ENCODE peak calls at places on chromosomes 3 and 15, in five cellular contexts. One of them, this sample, is unnamed. For H3K27me3 and H3K9me3, the result is how much of the 10 kb centered on the place peaks cover.

GRCh38 chr3:126322181-126322967 is 34.8 kb downstream of the KLF15 start:
- DNase-seq in aorta: no peak
- DNase-seq in H9: peak
- DNase-seq in SJSA1: no peak
- DNase-seq in tibial nerve: no peak
- DNase-seq in this sample: no peak

GRCh38 chr3:20111836-20112235 is 71.6 kb downstream of the KAT2B start:
- DNase-seq in aorta: no peak
- DNase-seq in H9: no peak
- DNase-seq in SJSA1: no peak
- DNase-seq in tibial nerve: no peak
- DNase-seq in this sample: no peak

GRCh38 chr15:66993090-66993489 is 72.3 kb upstream of the SMAD3 start:
- DNase-seq in aorta: no peak
- DNase-seq in H9: no peak
- DNase-seq in SJSA1: no peak
- DNase-seq in tibial nerve: no peak
- DNase-seq in this sample: no peak

GRCh38 chr15:38263996-38264395 is 11.4 kb downstream of the SPRED1 start:
- DNase-seq in aorta: no peak
- DNase-seq in H9: no peak
- DNase-seq in SJSA1: no peak
- DNase-seq in tibial nerve: no peak
- DNase-seq in this sample: no peak

GRCh38 chr15:35271371-35272043 is 186.4 kb upstream of the NANOGP8 start:
- DNase-seq in aorta: no peak
- DNase-seq in H9: no peak
- DNase-seq in SJSA1: no peak
- DNase-seq in tibial nerve: no peak
- DNase-seq in this sample: no peak

GRCh38 chr15:64687167-64688085 is 88.0 kb downstream of the RBPMS2 start:
- DNase-seq in aorta: peak
- DNase-seq in H9: peak
- DNase-seq in SJSA1: no peak
- DNase-seq in tibial nerve: no peak
- DNase-seq in this sample: no peak

GRCh38 chr15:78695849-78696248 is 54.8 kb upstream of the CHRNB4 start:
- DNase-seq in aorta: no peak
- DNase-seq in H9: no peak
- DNase-seq in SJSA1: no peak
- DNase-seq in tibial nerve: no peak
- DNase-seq in this sample: no peak

GRCh38 chr3:141625506-141625905 is 112.6 kb upstream of the RNF7 start:
- DNase-seq in aorta: no peak
- DNase-seq in H9: no peak
- DNase-seq in SJSA1: no peak
- DNase-seq in tibial nerve: no peak
- DNase-seq in this sample: no peak

GRCh38 chr15:93089855-93090305 is 869 bp upstream of the RGMA start:
- DNase-seq in aorta: no peak
- DNase-seq in H9: no peak
- DNase-seq in SJSA1: no peak
- DNase-seq in tibial nerve: no peak
- DNase-seq in this sample: no peak

GRCh38 chr3:70108072-70108471 is 108.5 kb downstream of the SAMMSON start:
- DNase-seq in aorta: no peak
- DNase-seq in H9: peak
- DNase-seq in SJSA1: no peak
- DNase-seq in tibial nerve: no peak
- DNase-seq in this sample: no peak

DNA sequence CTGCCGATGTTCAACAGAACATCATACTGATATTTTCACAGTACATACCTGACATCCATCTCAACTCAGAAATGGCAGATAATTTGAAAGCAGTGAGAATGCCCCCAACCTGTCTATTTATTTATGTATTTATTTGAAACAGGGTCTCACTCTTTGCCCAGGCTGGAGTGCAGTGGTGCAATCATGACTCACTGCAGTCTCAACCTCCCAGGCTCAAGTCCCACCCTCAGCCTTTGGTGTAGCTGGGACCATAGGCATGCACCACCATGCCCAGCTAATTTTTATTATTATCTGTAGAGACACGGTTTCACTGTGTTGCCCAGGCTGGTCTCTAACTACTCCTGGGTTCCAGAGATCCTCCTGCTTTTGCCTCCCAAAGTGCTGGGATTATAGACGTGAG is 107.7 kb upstream of the SLC2A2 start:
- DNase-seq in aorta: no peak
- DNase-seq in H9: no peak
- DNase-seq in SJSA1: no peak
- DNase-seq in tibial nerve: no peak
- DNase-seq in this sample: no peak
- H3K27ac ChIP-seq in aorta: no peak
- H3K27ac ChIP-seq in H9: no peak
- H3K27ac ChIP-seq in SJSA1: no peak
- H3K27ac ChIP-seq in tibial nerve: no peak
- H3K27ac ChIP-seq in this sample: no peak

DNA sequence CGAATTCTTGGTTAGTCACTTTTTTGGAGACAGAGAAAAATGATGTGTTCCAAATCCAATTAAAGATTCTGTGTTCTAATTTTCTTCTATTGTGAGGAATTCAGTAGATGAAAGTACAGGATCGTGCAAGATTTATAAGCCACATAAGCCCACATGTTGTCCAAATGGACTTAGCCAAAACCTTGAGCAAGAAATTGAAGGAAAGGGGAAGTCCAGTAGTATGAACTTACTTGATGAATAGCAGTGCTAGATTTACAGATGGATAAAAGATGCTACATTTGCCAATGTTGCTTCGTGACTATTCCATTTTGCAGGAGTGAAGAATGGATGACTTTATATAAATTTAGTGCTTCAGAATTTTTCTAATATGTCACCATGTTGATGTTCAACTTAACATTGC is 120.0 kb upstream of the ATP11B start:
- DNase-seq in aorta: no peak
- DNase-seq in H9: no peak
- DNase-seq in SJSA1: no peak
- DNase-seq in tibial nerve: no peak
- DNase-seq in this sample: no peak
- H3K27me3 ChIP-seq in aorta: under half
- H3K27me3 ChIP-seq in H9: under half
- H3K27me3 ChIP-seq in SJSA1: under half
- H3K27me3 ChIP-seq in tibial nerve: under half
- H3K27me3 ChIP-seq in this sample: under half

GRCh38 chr15:87365221-87365620 is 891.3 kb downstream of the NTRK3 start:
- DNase-seq in aorta: no peak
- DNase-seq in H9: no peak
- DNase-seq in SJSA1: peak
- DNase-seq in tibial nerve: no peak
- DNase-seq in this sample: peak
- H3K9me3 ChIP-seq in aorta: under half
- H3K9me3 ChIP-seq in H9: under half
- H3K9me3 ChIP-seq in SJSA1: under half
- H3K9me3 ChIP-seq in tibial nerve: under half
- H3K9me3 ChIP-seq in this sample: under half

GRCh38 chr15:69121198-69121828 is 39.1 kb upstream of the GLCE start:
- DNase-seq in aorta: no peak
- DNase-seq in H9: no peak
- DNase-seq in SJSA1: no peak
- DNase-seq in tibial nerve: no peak
- DNase-seq in this sample: no peak
- H3K27ac ChIP-seq in aorta: no peak
- H3K27ac ChIP-seq in H9: no peak
- H3K27ac ChIP-seq in SJSA1: no peak
- H3K27ac ChIP-seq in tibial nerve: no peak
- H3K27ac ChIP-seq in this sample: no peak

GRCh38 chr3:122966045-122966444 is 61.5 kb downstream of the SEMA5B start:
- DNase-seq in aorta: no peak
- DNase-seq in H9: no peak
- DNase-seq in SJSA1: no peak
- DNase-seq in tibial nerve: no peak
- DNase-seq in this sample: no peak
- H3K27me3 ChIP-seq in aorta: under half
- H3K27me3 ChIP-seq in H9: under half
- H3K27me3 ChIP-seq in SJSA1: under half
- H3K27me3 ChIP-seq in tibial nerve: under half
- H3K27me3 ChIP-seq in this sample: under half

DNA sequence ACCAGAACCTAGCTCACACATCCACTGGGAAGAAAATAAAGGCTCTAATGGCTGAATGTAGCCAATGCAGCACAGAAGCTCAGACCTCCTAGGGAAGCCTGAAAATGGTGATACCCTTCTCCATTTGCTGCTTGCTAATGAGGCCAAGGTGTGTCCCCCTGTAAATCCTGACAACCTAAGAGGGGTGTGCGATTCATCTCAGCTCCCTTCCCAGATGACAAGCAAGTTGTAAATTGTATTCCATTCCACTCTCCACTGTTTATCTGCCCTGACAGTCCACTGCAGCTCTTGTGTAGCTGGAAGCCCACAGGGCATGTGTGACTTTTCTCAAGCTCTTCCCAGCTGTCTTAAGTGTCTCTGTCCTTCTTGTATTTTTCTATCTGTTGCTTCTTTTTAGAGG is 684.2 kb downstream of the TUSC7 start:
- DNase-seq in aorta: no peak
- DNase-seq in H9: no peak
- DNase-seq in SJSA1: no peak
- DNase-seq in tibial nerve: no peak
- DNase-seq in this sample: no peak
- H3K9me3 ChIP-seq in aorta: under half
- H3K9me3 ChIP-seq in H9: under half
- H3K9me3 ChIP-seq in SJSA1: under half
- H3K9me3 ChIP-seq in tibial nerve: under half
- H3K9me3 ChIP-seq in this sample: under half

DNA sequence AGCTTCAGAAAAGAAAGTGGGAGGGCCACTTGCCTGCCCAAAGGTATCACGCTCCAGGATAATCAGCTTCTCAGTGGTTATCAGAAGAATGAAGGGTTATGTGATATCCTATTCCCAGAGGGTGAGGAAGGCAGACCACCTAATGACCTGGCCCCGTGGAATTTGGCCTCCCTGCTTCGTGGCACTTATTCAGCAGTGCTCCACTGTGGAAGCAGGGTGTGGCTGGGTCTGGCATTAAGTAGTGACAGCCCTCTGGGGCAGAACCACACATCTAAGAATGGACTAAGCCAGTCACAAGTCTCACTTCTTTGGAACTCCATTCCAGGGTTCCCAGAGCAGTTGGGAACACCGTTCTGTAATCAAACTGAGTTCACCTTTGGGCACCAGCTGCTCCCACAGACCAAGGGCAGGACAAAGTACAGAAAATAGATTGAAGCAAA is 46.3 kb downstream of the ABHD5 start:
- DNase-seq in aorta: no peak
- DNase-seq in H9: peak
- DNase-seq in SJSA1: no peak
- DNase-seq in tibial nerve: no peak
- DNase-seq in this sample: no peak
- H3K27ac ChIP-seq in aorta: no peak
- H3K27ac ChIP-seq in H9: no peak
- H3K27ac ChIP-seq in SJSA1: no peak
- H3K27ac ChIP-seq in tibial nerve: no peak
- H3K27ac ChIP-seq in this sample: no peak

DNA sequence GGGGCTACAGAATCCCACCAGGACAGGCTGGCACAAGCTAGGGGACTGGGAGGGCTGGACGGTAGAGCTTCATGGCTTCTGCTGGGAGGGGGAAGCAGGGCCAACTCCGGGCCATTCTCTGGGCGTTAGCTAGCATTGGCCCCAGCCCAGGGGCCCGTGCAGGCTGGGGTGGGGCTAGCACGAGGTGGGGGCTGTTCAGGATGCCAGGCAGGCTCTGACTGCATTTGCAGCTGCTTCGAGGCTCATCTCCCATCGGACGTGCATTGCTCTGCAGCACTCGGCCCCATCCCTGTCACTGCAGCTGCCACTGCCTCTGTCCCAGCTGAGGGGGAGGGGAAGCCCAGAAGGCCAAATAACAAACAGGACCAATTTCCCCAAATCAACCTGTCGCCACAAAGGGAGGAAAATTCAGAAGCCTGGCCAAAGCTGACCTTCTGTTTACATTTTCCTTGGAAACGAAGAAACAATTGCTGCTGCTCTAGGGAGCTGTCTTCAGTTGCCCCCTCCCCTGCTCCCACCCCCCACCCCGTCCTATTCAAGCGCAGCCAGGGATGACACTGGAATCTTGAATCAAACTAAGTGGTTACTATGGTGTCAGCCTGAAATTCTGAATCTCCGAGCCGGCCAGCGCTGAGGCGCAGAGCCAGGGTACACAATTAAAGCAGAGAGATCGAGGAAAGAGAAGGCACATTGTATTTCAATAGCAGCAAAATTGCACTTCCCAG is 138.8 kb upstream of the PRR20G start:
- DNase-seq in aorta: no peak
- DNase-seq in H9: peak
- DNase-seq in SJSA1: peak
- DNase-seq in tibial nerve: no peak
- DNase-seq in this sample: no peak
- H3K27me3 ChIP-seq in aorta: under half
- H3K27me3 ChIP-seq in H9: under half
- H3K27me3 ChIP-seq in SJSA1: under half
- H3K27me3 ChIP-seq in tibial nerve: under half
- H3K27me3 ChIP-seq in this sample: under half

DNA sequence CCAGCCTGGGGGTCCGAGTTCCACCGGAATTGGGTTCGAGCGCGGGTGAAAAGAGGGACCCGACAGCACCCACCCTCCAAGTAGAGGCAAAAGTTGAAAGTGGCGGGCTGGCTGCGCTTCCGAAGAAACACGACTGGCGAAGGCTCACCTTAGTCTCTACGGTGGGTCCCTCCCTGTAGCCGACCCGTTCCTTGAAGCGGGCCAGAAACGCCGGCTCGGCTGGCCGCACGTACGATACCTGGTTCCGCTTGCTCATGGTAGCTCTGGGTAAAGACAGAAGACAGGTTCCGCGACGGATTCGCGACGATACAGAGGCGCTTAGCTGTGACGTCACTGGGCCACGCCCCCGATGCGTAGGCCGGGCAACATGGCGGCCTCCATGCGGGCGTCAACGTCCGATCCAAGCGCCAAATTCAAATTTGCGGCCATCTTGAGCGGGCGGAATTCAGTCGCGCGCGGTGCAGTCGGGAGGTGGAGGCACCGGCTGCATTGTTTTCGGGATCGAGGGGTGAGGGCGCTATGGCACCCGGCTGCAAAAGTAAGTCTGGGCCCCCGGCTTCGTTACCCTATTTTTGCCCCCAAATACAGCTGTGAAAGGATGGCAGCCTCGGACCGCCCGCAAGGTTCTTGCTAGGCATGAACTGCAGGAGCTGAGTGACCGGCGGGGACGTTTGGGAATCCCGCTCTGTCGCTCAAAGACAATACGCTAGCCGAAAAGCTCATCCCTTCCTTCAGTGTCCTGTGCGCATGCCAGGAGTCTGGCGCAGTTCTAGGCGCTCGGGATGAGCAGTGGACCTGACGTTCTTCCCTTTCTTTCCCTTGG is at the start of the genes KIAA1143 and KIF15:
- DNase-seq in aorta: peak
- DNase-seq in H9: peak
- DNase-seq in SJSA1: peak
- DNase-seq in tibial nerve: peak
- DNase-seq in this sample: peak
- H3K9me3 ChIP-seq in aorta: under half
- H3K9me3 ChIP-seq in H9: under half
- H3K9me3 ChIP-seq in SJSA1: under half
- H3K9me3 ChIP-seq in tibial nerve: under half
- H3K9me3 ChIP-seq in this sample: under half

This sample was measured in keratinocyte.